ENCODE peak calls at places on chromosomes 2 and 18, in eight cellular contexts. F is lung, I is Calu3, X is HFFc6, J is BJ, K is glutamatergic neuron, P is colonic mucosa, G is mammary epithelial cell. Y is an unnamed sample.

GRCh38 chr2:2826209-2826551 is 495.1 kb upstream of the MYT1L start:
- DNase-seq in F (no peak), I (no peak), X (no peak), J (no peak), K (no peak), P (peak; percentile 13), G (no peak), Y (no peak)

GRCh38 chr2:240585101-240585500 is 1.4 kb upstream of the CAPN10 start:
- DNase-seq in F (no peak), I (no peak), X (no peak), J (no peak), K (peak; percentile 17), P (no peak), G (peak; percentile 12), Y (no peak)

GRCh38 chr2:111667001-111667400 is 217.0 kb downstream of the ANAPC1 start:
- DNase-seq in F (no peak), I (no peak), X (no peak), J (no peak), K (no peak), P (peak; percentile 4), G (no peak), Y (no peak)

GRCh38 chr18:55862693-55863485 is 274.9 kb upstream of the TCF4 start:
- DNase-seq in F (no peak), I (no peak), X (no peak), J (no peak), K (no peak), P (no peak), G (no peak), Y (no peak)

GRCh38 chr2:121205321-121205942 is 79.6 kb downstream of the TFCP2L1 start:
- DNase-seq in F (no peak), I (peak; percentile 84), X (no peak), J (no peak), K (no peak), P (no peak), G (no peak), Y (no peak)

GRCh38 chr2:29012211-29012681 is 31.1 kb downstream of the TOGARAM2 start:
- DNase-seq in F (peak; percentile 36), I (no peak), X (no peak), J (no peak), K (no peak), P (peak; percentile 31), G (no peak), Y (no peak)

GRCh38 chr2:214765180-214765579 is 44.3 kb downstream of the BARD1 start:
- DNase-seq in F (no peak), I (no peak), X (no peak), J (no peak), K (no peak), P (no peak), G (peak; percentile 77), Y (no peak)

GRCh38 chr2:173033080-173033479 is 42.6 kb upstream of the MAP3K20 start:
- DNase-seq in F (no peak), I (no peak), X (peak; percentile 12), J (peak; percentile 45), K (no peak), P (no peak), G (no peak), Y (no peak)

GRCh38 chr18:2900742-2901404 is 54.1 kb downstream of the EMILIN2 start:
- DNase-seq in F (no peak), I (no peak), X (no peak), J (no peak), K (no peak), P (no peak), G (no peak), Y (no peak)

GRCh38 chr2:149559341-149560068 is 28.1 kb downstream of the MMADHC start:
- DNase-seq in F (no peak), I (no peak), X (no peak), J (no peak), K (no peak), P (no peak), G (no peak), Y (no peak)

GRCh38 chr2:201348758-201349157 is 8.4 kb downstream of the FLACC1 start:
- DNase-seq in F (no peak), I (no peak), X (no peak), J (no peak), K (no peak), P (no peak), G (no peak), Y (peak; percentile 57)

GRCh38 chr2:226609361-226609760 is 190.3 kb downstream of the IRS1 start:
- DNase-seq in F (no peak), I (no peak), X (peak; percentile 60), J (peak; percentile 19), K (no peak), P (no peak), G (peak; percentile 55), Y (no peak)

GRCh38 chr18:715626-716025 is 3.2 kb upstream of the ENOSF1 start:
- DNase-seq in F (no peak), I (no peak), X (peak; percentile 45), J (peak; percentile 32), K (no peak), P (no peak), G (peak; percentile 83), Y (no peak)

GRCh38 chr2:219630770-219631405 is 3.5 kb downstream of the SLC4A3 start:
- DNase-seq in F (no peak), I (no peak), X (no peak), J (no peak), K (no peak), P (no peak), G (no peak), Y (peak; percentile 13)

GRCh38 chr2:37679072-37679695 is 7.7 kb upstream of the CDC42EP3 start:
- DNase-seq in F (no peak), I (no peak), X (no peak), J (no peak), K (no peak), P (peak; percentile 37), G (no peak), Y (no peak)

GRCh38 chr2:37167636-37168182 is 10.9 kb upstream of the EIF2AK2 start:
- DNase-seq in F (no peak), I (peak; percentile 38), X (no peak), J (no peak), K (no peak), P (no peak), G (no peak), Y (no peak)

GRCh38 chr2:209687261-209687660 is 84.4 kb upstream of the UNC80 start:
- DNase-seq in F (no peak), I (no peak), X (no peak), J (no peak), K (no peak), P (no peak), G (peak; percentile 62), Y (no peak)

GRCh38 chr2:241478166-241478565 is 30.2 kb downstream of the STK25 start:
- DNase-seq in F (no peak), I (no peak), X (no peak), J (no peak), K (no peak), P (no peak), G (no peak), Y (no peak)

GRCh38 chr2:68225119-68225632 is 27.2 kb downstream of the PPP3R1 start:
- DNase-seq in F (peak; percentile 32), I (peak; percentile 50), X (no peak), J (no peak), K (peak; percentile 34), P (peak; percentile 28), G (peak; percentile 57), Y (no peak)
- TF ChIP-seq CTCF in F (peak; percentile 21), I (no peak), X (peak; percentile 40), J (no peak), K (no peak), P (no peak), G (peak; percentile 57), Y (peak; percentile 27)

GRCh38 chr2:233131991-233132390 is 71.8 kb downstream of the INPP5D start:
- DNase-seq in F (no peak), I (no peak), X (no peak), J (no peak), K (no peak), P (no peak), G (no peak), Y (no peak)

GRCh38 chr2:233130481-233130970 is 70.4 kb downstream of the INPP5D start:
- DNase-seq in F (no peak), I (no peak), X (no peak), J (no peak), K (no peak), P (no peak), G (no peak), Y (no peak)

GRCh38 chr2:233133239-233133638 is 73.1 kb downstream of the INPP5D start:
- DNase-seq in F (no peak), I (no peak), X (no peak), J (no peak), K (no peak), P (no peak), G (no peak), Y (no peak)

GRCh38 chr2:233130024-233130423 is 69.9 kb downstream of the INPP5D start:
- DNase-seq in F (no peak), I (no peak), X (no peak), J (no peak), K (no peak), P (no peak), G (no peak), Y (no peak)

GRCh38 chr2:233129351-233129978 is 69.3 kb downstream of the INPP5D start:
- DNase-seq in F (no peak), I (peak; percentile 16), X (no peak), J (no peak), K (peak; percentile 51), P (no peak), G (no peak), Y (no peak)
- TF ChIP-seq CTCF in F (no peak), I (peak; percentile 19), X (peak; percentile 41), J (peak; percentile 11), K (no peak), P (no peak), G (peak; percentile 15), Y (peak; percentile 14)

GRCh38 chr2:53739057-53739456 is 28.5 kb upstream of the CHAC2 start:
- DNase-seq in F (no peak), I (no peak), X (no peak), J (no peak), K (no peak), P (no peak), G (no peak), Y (no peak)

GRCh38 chr2:53737091-53737490 is 30.5 kb upstream of the CHAC2 start:
- DNase-seq in F (no peak), I (no peak), X (no peak), J (no peak), K (no peak), P (no peak), G (no peak), Y (no peak)

GRCh38 chr2:53744395-53745065 is 23.1 kb upstream of the CHAC2 start:
- DNase-seq in F (no peak), I (no peak), X (no peak), J (no peak), K (no peak), P (no peak), G (no peak), Y (no peak)

DNA sequence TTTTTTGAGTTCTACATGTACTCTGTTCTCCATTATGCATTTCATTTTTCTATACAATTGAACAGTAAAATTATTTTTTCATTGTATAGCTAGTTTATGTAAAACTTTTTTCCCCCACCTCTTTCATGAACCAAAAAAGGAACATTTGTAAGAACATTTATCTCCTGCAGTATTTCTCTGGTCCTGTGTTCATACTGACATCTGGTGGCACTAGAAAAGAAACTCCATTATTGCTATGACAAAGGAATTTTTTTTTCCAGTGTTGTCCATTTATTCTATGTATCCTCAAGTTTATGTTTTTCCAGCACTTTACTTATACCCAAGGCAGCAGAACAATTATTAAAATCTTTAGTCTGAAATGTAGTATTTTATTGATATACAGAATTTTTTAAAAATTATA is 27.4 kb upstream of the CHAC2 start:
- DNase-seq in F (no peak), I (no peak), X (peak; percentile 40), J (no peak), K (no peak), P (no peak), G (peak; percentile 15), Y (no peak)
- TF ChIP-seq CTCF in F (no peak), I (no peak), X (peak; percentile 80), J (peak; percentile 44), K (no peak), P (no peak), G (peak; percentile 48), Y (peak; percentile 58)

GRCh38 chr2:158460632-158461297 is 4.0 kb downstream of the PKP4 start:
- DNase-seq in F (no peak), I (peak; percentile 15), X (no peak), J (no peak), K (no peak), P (no peak), G (peak; percentile 38), Y (no peak)
- TF ChIP-seq CTCF in F (no peak), I (no peak), X (peak; percentile 35), J (peak; percentile 18), K (peak; percentile 13), P (no peak), G (peak; percentile 46), Y (peak; percentile 7)